ENCODE peak calls at places on chromosomes 6 and 20, in nine cellular contexts. D is adrenal gland; A is naive thymus-derived CD4-positive, alpha-beta T cell; N is NCI-H510A; T is effector memory CD8-positive, alpha-beta T cell; C is CD4-positive, alpha-beta T cell; Z is activated CD4-positive, alpha-beta T cell treated with anti-CD3 and anti-CD28 coated beads for 36 hours; W is gastrocnemius medialis; F is T-helper 17 cell. M is an unnamed sample.

GRCh38 chr20:6705106-6705766 is 62.2 kb upstream of the BMP2 start:
- DNase-seq in D (no peak), A (no peak), N (no peak), T (no peak), C (no peak), Z (no peak), W (no peak), F (no peak), M (no peak)

GRCh38 chr6:158233214-158233795 is 65.2 kb downstream of the GTF2H5 start:
- DNase-seq in D (no peak), A (no peak), N (no peak), T (no peak), C (no peak), Z (peak), W (no peak), F (no peak), M (no peak)

GRCh38 chr6:162620067-162620466 is 107.5 kb downstream of the PRKN start:
- DNase-seq in D (no peak), A (no peak), N (no peak), T (no peak), C (no peak), Z (no peak), W (no peak), F (no peak), M (no peak)

GRCh38 chr20:2217857-2218529 is 77.8 kb upstream of the TGM3 start:
- DNase-seq in D (peak), A (no peak), N (no peak), T (no peak), C (no peak), Z (peak), W (peak), F (no peak), M (no peak)

GRCh38 chr6:34791164-34791841 is 580 bp upstream of the BLTP3A start:
- DNase-seq in D (peak), A (no peak), N (peak), T (no peak), C (no peak), Z (peak), W (peak), F (peak), M (peak)

GRCh38 chr20:57445298-57445697 is 54.1 kb downstream of the RBM38 start:
- DNase-seq in D (peak), A (no peak), N (no peak), T (no peak), C (no peak), Z (no peak), W (peak), F (no peak), M (peak)

GRCh38 chr6:327538-328183 is 35.4 kb downstream of the DUSP22 start:
- DNase-seq in D (no peak), A (no peak), N (no peak), T (no peak), C (no peak), Z (no peak), W (no peak), F (no peak), M (no peak)

GRCh38 chr20:39623584-39624234 is 661.6 kb downstream of the DHX35 start:
- DNase-seq in D (peak), A (no peak), N (no peak), T (no peak), C (no peak), Z (no peak), W (peak), F (no peak), M (no peak)

GRCh38 chr6:74942130-74942529 is 263.7 kb downstream of the COL12A1 start:
- DNase-seq in D (no peak), A (no peak), N (no peak), T (no peak), C (no peak), Z (no peak), W (no peak), F (no peak), M (no peak)

GRCh38 chr6:138292482-138292881 is 74.2 kb upstream of the PBOV1 start:
- DNase-seq in D (no peak), A (no peak), N (no peak), T (no peak), C (no peak), Z (no peak), W (no peak), F (no peak), M (no peak)

GRCh38 chr6:13267142-13267621 is 61.2 kb downstream of the TBC1D7 start:
- DNase-seq in D (no peak), A (no peak), N (no peak), T (no peak), C (no peak), Z (no peak), W (no peak), F (no peak), M (no peak)

GRCh38 chr20:46376196-46376785 is 30.1 kb downstream of the ELMO2 start:
- DNase-seq in D (no peak), A (no peak), N (no peak), T (no peak), C (no peak), Z (no peak), W (no peak), F (no peak), M (no peak)

M was measured in ovary.